ENCODE peak calls at places on chromosomes 2 and 18, in eight cellular contexts. K is ovary, P is A549, G is heart left ventricle, D is vagina, B is HCT116, T is gastrocnemius medialis, E is K562. S is an unnamed sample.
A peak's percentile ranks its signal among the peaks of the same experiment; 100 is the strongest.

GRCh38 chr18:63604791-63605567 is 17.8 kb downstream of the SERPINB13 start:
- DNase-seq in T (no peak), D (no peak), P (peak; percentile 16), K (no peak), G (no peak), B (peak; percentile 59), E (no peak), S (no peak)

GRCh38 chr2:188984680-188985079 is 10.5 kb downstream of the COL3A1 start:
- DNase-seq in P (peak; percentile 74), D (no peak), T (no peak), G (peak; percentile 29), K (no peak), E (no peak), B (no peak), S (no peak)

GRCh38 chr2:163670929-163671328 is 64.9 kb downstream of the FIGN start:
- DNase-seq in G (no peak), T (no peak), P (no peak), E (no peak), B (no peak), D (no peak), K (no peak), S (no peak)

GRCh38 chr2:157628282-157628531 is 457 bp downstream of the ACVR1C start:
- DNase-seq in K (no peak), B (no peak), T (no peak), E (no peak), P (no peak), G (no peak), D (no peak), S (no peak)

GRCh38 chr2:46416739-46417403 is 62.5 kb upstream of the TMEM247 start:
- DNase-seq in G (no peak), T (no peak), E (no peak), K (no peak), D (no peak), B (no peak), P (no peak), S (no peak)

GRCh38 chr2:28566441-28567075 is 70.7 kb downstream of the PLB1 start:
- DNase-seq in K (peak; percentile 92), T (peak; percentile 67), G (peak; percentile 85), E (peak; percentile 94), P (peak; percentile 87), D (no peak), B (peak; percentile 60), S (peak; percentile 98)

GRCh38 chr2:217909156-217909820 is 93.5 kb downstream of the TNS1 start:
- DNase-seq in T (no peak), B (no peak), K (no peak), P (no peak), G (peak; percentile 30), D (no peak), E (no peak), S (no peak)

GRCh38 chr2:73156539-73157124 is 43.9 kb upstream of the RAB11FIP5 start:
- DNase-seq in P (peak; percentile 69), G (peak; percentile 71), B (peak; percentile 31), T (peak; percentile 17), E (peak; percentile 48), D (no peak), K (peak; percentile 67), S (no peak)

GRCh38 chr2:161824226-161824625 is 200.0 kb downstream of the SLC4A10 start:
- DNase-seq in K (no peak), G (no peak), E (no peak), D (no peak), B (no peak), T (no peak), P (no peak), S (no peak)

GRCh38 chr2:29518988-29519925 is 402.1 kb downstream of the ALK start:
- DNase-seq in E (no peak), B (no peak), G (no peak), P (no peak), K (no peak), T (no peak), D (peak; percentile 56), S (no peak)

GRCh38 chr18:10473152-10473551 is 18.7 kb downstream of the APCDD1 start:
- DNase-seq in G (no peak), K (no peak), E (no peak), B (no peak), D (no peak), P (no peak), T (no peak), S (no peak)

GRCh38 chr2:157304811-157305712 is 20.6 kb downstream of the ERMN start:
- DNase-seq in K (no peak), E (no peak), D (no peak), G (no peak), T (no peak), B (no peak), P (no peak), S (no peak)

GRCh38 chr2:11222845-11223244 is 67.6 kb downstream of the SLC66A3 start:
- DNase-seq in D (no peak), T (no peak), P (no peak), E (no peak), B (no peak), K (no peak), G (no peak), S (no peak)

GRCh38 chr2:11227595-11227994 is 72.3 kb downstream of the SLC66A3 start:
- DNase-seq in P (no peak), D (no peak), B (no peak), E (no peak), T (no peak), G (no peak), K (no peak), S (no peak)

GRCh38 chr2:11228692-11229091 is 73.4 kb downstream of the SLC66A3 start:
- DNase-seq in E (peak; percentile 19), K (no peak), G (no peak), B (no peak), T (no peak), D (no peak), P (no peak), S (no peak)

GRCh38 chr2:11220445-11220844 is 65.2 kb downstream of the SLC66A3 start:
- DNase-seq in B (no peak), T (no peak), K (no peak), D (no peak), P (no peak), E (no peak), G (no peak), S (no peak)

DNA sequence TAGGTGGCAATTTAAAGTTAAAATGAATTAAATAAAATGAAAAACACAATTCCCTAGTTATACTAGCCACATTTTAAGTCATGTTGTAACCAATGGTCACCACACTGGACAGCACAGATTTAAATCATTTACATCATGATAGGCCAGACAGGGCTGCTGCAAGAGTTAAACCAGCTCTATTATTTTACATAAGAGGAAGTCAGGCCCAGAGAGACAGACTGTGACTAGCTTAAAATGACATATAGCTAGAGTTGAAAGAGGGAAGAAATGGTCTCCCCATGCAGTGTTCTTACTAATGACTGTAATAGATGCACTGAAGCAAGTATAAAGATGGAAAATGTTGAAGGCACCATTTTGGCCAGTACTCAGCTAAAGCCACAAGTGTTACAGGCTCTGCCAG is 69.6 kb downstream of the SLC66A3 start:
- DNase-seq in D (no peak), E (no peak), P (no peak), B (no peak), G (no peak), K (no peak), T (no peak), S (no peak)
- H3K27ac ChIP-seq in D (no peak overlapping the region), E (no peak overlapping the region), P (no peak overlapping the region), B (no peak overlapping the region), G (no peak overlapping the region), K (no peak overlapping the region), T (no peak overlapping the region), S (no peak overlapping the region)

DNA sequence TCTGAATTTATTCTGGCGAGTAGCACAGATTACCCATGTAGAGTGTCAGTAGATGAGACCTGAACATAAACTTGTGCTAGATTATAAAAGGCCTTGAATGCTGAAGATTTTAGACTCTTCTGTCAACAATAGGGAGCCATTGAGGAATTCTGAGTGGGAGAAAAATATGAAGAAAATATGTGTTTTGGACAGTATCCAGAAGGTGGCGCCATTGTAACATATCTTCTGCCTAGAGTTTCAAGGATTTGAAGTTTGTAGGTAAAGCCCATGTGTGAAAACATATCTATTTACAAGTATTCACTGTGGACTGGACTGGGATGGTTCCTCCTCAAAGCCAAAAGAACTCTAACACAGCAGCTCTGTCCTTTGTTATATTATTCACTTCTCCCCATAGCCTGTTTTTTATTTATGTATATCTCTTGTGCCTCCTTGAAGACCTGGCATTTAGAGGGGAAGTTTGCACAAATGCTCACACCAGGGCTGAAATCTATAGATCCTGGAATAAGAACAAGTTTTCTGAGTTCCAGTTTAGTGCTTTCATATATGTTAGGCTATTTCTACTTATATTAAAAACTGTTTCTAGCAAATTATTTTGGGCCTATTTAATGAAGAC is 124.9 kb downstream of the RDH14 start:
- DNase-seq in T (no peak), G (no peak), K (no peak), E (peak; percentile 20), B (peak; percentile 52), D (no peak), P (peak; percentile 70), S (no peak)
- TF ChIP-seq POLR2A in T (no peak), G (no peak), K (no peak), E (no peak), B (no peak), D (no peak), P (no peak), S (no peak)

DNA sequence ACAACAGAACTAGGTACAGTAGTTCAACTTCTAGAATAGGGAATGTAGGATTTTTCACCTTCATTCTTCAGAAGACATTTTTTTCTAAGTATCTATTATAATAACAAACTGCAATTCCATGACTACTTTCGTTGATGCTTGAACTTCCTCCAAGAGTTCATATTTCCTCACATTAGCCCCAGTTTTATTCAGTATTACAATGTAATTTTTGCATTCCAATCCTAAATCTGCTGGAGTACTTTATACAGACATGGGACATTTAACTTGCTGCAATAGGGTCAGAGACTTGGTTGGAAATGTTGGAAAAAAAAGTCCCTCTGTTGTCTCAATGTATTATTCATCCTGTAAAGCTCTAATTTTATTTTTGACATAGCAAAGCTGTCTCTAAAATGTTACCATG is 19.6 kb upstream of the FTCDNL1 start:
- DNase-seq in K (no peak), T (no peak), G (no peak), E (no peak), P (no peak), B (no peak), D (no peak), S (no peak)
- H3K27ac ChIP-seq in K (no peak overlapping the region), T (no peak overlapping the region), G (no peak overlapping the region), E (no peak overlapping the region), P (no peak overlapping the region), B (no peak overlapping the region), D (no peak overlapping the region), S (no peak overlapping the region)

DNA sequence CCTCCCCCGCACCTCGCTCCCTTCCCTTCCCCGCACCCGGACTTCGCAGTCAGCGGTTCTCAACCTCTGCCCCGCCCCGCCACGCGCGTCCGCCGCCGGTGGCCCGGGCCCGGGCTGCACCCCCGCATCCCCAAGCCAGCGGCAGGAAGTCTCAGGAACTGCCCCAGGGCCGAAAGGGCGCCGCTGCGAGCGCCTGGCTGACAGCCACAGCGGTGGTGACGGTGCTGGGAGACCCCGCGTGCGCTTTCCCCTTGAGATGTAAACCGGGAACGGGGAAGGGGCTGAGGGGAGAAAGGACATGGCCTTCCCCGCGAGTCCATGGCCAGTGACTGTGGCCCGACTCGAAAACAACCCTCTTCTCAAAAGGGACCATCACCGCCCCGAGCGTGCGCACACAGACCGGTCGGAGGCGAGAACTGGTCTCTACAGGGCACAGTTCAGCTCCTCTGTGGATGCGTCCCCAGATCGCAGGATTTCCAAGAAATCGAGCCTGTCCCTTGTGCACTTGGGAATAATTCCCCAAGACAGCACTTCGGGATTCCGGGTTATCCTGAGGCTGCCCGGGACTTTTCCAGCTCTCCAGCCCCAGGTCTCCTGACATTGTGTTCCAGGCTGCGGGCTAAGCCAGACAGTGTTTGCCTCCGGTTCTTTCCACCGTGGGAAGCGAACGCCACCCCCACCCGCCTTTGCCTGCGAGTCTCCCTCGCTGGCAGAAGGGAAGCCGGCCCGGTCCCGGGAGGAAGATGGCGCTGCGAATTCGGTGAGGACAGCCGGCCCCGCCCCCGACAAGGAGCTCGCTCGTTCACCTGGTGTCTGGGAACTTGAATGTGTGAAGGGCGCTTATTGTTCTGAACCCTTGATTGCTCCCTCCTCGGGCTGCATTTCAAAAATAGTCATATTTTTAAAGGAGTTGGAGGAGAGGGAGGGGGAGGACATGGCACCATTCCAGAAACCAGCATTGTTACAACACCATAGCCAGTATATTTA is 2.7 kb downstream of the LRATD1 start:
- DNase-seq in E (peak; percentile 34), K (peak; percentile 87), T (peak; percentile 19), B (no peak), G (peak; percentile 83), P (peak; percentile 24), D (no peak), S (peak; percentile 73)
- TF ChIP-seq POLR2A in E (no peak), K (no peak), T (no peak), B (no peak), G (no peak), P (no peak), D (no peak), S (no peak)